ENCODE peak calls at places on chromosomes 4 and X, in six cellular contexts. K is CD8-positive, alpha-beta memory T cell; D is MM.1S; Y is heart left ventricle; C is aorta; I is A549. E is an unnamed sample.

GRCh38 chr4:150943831-150944230 is 71.3 kb downstream of the LRBA start:
- DNase-seq in I (no peak), C (no peak), Y (no peak), K (no peak), D (no peak), E (no peak)

GRCh38 chr4:169540774-169541173 is 71.6 kb downstream of the NEK1 start:
- DNase-seq in C (no peak), Y (no peak), I (no peak), D (no peak), K (no peak), E (no peak)

GRCh38 chr4:127667772-127668171 is 35.0 kb downstream of the INTU start:
- DNase-seq in K (no peak), I (no peak), C (no peak), D (no peak), Y (no peak), E (no peak)

GRCh38 chr4:40306203-40306602 is 28.9 kb upstream of the CHRNA9 start:
- DNase-seq in C (no peak), Y (no peak), I (no peak), K (no peak), D (no peak), E (no peak)

GRCh38 chr4:78767350-78767749 is 8.8 kb upstream of the BMP2K start:
- DNase-seq in C (no peak), D (peak; percentile 67), K (no peak), I (no peak), Y (no peak), E (no peak)

GRCh38 chr4:31601793-31602192 is 881.6 kb downstream of the PCDH7 start:
- DNase-seq in C (no peak), D (peak; percentile 49), Y (no peak), I (no peak), K (no peak), E (no peak)

GRCh38 chr4:82586055-82586454 is 24.3 kb upstream of the TMEM150C start:
- DNase-seq in I (no peak), Y (no peak), C (no peak), K (no peak), D (no peak), E (no peak)

GRCh38 chr4:24966076-24966475 is 53.2 kb upstream of the CCDC149 start:
- DNase-seq in I (no peak), D (no peak), Y (no peak), K (no peak), C (no peak), E (no peak)

GRCh38 chr4:105622269-105622668 is 69.8 kb downstream of the ARHGEF38 start:
- DNase-seq in D (no peak), Y (peak; percentile 27), C (no peak), I (no peak), K (no peak), E (no peak)

GRCh38 chrX:136850441-136851175 is 29.9 kb downstream of the RBMX start:
- DNase-seq in Y (no peak), K (no peak), I (no peak), C (no peak), D (no peak), E (no peak)

GRCh38 chr4:102620697-102621497 is 119.7 kb downstream of the NFKB1 start:
- DNase-seq in D (peak; percentile 76), Y (no peak), K (no peak), I (peak; percentile 62), C (no peak), E (peak; percentile 38)

GRCh38 chrX:103254171-103254824 is 657 bp downstream of the TCEAL8 start:
- DNase-seq in D (peak; percentile 37), Y (peak; percentile 48), C (no peak), K (peak; percentile 22), I (no peak), E (no peak)

GRCh38 chr4:125115476-125115875 is 199.3 kb upstream of the FAT4 start:
- DNase-seq in I (no peak), C (no peak), D (no peak), K (no peak), Y (no peak), E (no peak)

GRCh38 chrX:21438792-21439191 is 64.6 kb downstream of the CNKSR2 start:
- DNase-seq in I (no peak), C (no peak), Y (no peak), K (no peak), D (peak; percentile 44), E (no peak)

GRCh38 chr4:186623546-186623945 is 68.2 kb upstream of the MTNR1A start:
- DNase-seq in I (no peak), Y (no peak), C (no peak), K (no peak), D (no peak), E (no peak)

GRCh38 chr4:176563591-176563990 is 229.1 kb downstream of the VEGFC start:
- DNase-seq in I (no peak), C (no peak), D (no peak), K (no peak), Y (no peak), E (no peak)

GRCh38 chr4:84677093-84677492 is 94.2 kb downstream of the CDS1 start:
- DNase-seq in K (no peak), I (no peak), Y (no peak), D (no peak), C (no peak), E (no peak)

GRCh38 chr4:139438141-139438540 is 15.8 kb upstream of the RAB33B start:
- DNase-seq in I (no peak), D (no peak), Y (no peak), C (no peak), K (no peak), E (no peak)

GRCh38 chr4:183873389-183874185 is 31.5 kb upstream of the STOX2 start:
- DNase-seq in Y (no peak), I (no peak), D (no peak), K (no peak), C (no peak), E (no peak)

GRCh38 chr4:52956691-52957090 is 94.6 kb downstream of the RASL11B start:
- DNase-seq in Y (no peak), C (no peak), K (no peak), I (no peak), D (no peak), E (no peak)

GRCh38 chr4:99824070-99824599 is 7.5 kb downstream of the DAPP1 start:
- DNase-seq in K (no peak), C (no peak), D (no peak), Y (no peak), I (no peak), E (no peak)

GRCh38 chr4:98474408-98474844 is 184.0 kb downstream of the TSPAN5 start:
- DNase-seq in C (no peak), Y (no peak), K (no peak), I (no peak), D (no peak), E (peak; percentile 62)

GRCh38 chr4:7342581-7343352 is 92.0 kb downstream of the PSAPL1 start:
- DNase-seq in I (no peak), K (no peak), Y (no peak), D (no peak), C (peak; percentile 64), E (no peak)

GRCh38 chrX:12898073-12898472 is 8.3 kb upstream of the TLR8 start:
- DNase-seq in I (no peak), Y (no peak), C (no peak), D (no peak), K (no peak), E (no peak)

GRCh38 chr4:21136231-21136630 is 436.0 kb downstream of the PACRGL start:
- DNase-seq in D (no peak), Y (no peak), C (no peak), K (no peak), I (no peak), E (no peak)

GRCh38 chr4:96742332-96743014 is 902.6 kb downstream of the PDHA2 start:
- DNase-seq in C (peak; percentile 72), Y (no peak), I (no peak), D (no peak), K (no peak), E (no peak)

GRCh38 chr4:3046149-3046548 is 28.2 kb downstream of the HTT-AS start:
- DNase-seq in Y (no peak), K (no peak), D (peak; percentile 90), I (no peak), C (no peak), E (no peak)

GRCh38 chr4:181823645-181824044 is 419.6 kb upstream of the TENM3 start:
- DNase-seq in Y (no peak), K (no peak), C (no peak), D (no peak), I (no peak), E (no peak)

GRCh38 chr4:162274354-162274753 is 110.6 kb upstream of the FSTL5 start:
- DNase-seq in D (peak; percentile 43), K (no peak), C (no peak), I (no peak), Y (peak; percentile 28), E (no peak)

GRCh38 chr4:165328708-165329107 is 1.2 kb downstream of the MSMO1 start:
- DNase-seq in C (no peak), D (no peak), Y (no peak), K (no peak), I (no peak), E (no peak)

DNA sequence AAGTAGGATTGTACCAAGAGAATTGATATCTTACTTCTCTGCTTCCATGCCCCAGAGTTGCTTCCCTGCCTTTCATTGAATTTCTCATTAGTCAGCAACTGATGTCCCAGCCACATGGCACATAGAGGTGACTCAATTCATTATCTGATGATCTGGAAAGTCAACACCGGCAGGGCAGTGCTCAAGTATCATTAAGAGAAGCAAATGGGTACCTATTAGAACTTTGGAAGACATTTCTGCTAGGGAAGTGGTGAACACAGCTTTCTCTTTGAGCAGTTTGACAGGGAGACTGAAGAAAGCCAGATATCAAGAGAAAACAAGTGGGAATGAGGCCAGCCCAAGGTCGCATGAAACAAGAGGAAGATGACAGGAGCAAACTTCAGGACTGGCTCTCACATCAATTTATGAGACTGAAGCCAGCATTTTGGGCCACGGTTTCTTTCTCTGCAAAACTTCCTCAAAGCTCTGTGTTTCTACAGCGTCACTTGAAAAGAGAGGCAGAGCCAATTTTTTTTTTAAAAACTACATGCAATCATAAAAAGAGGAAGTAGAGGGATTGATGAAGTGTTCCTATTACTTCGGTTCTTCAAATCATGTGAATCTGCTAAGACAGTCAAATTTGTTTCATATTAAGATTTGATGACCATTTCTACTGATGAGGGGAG is 108.3 kb upstream of the RPS6KA3 start:
- DNase-seq in K (no peak), C (no peak), Y (no peak), I (no peak), D (no peak), E (no peak)
- H3K27ac ChIP-seq in K (no peak overlapping the region), C (no peak overlapping the region), Y (peak overlapping the region; percentile 30), I (peak overlapping the region; percentile 47), D (no peak overlapping the region), E (no peak overlapping the region)

GRCh38 chrX:47585273-47585672 is 3.0 kb downstream of the TIMP1 start:
- DNase-seq in D (no peak), C (no peak), I (no peak), K (no peak), Y (no peak), E (no peak)
- H3K9me3 ChIP-seq in D (no peaks in the 10 kb centered on the region), C (no peaks in the 10 kb centered on the region), I (no peaks in the 10 kb centered on the region), K (no peaks in the 10 kb centered on the region), Y (no peaks in the 10 kb centered on the region), E (no peaks in the 10 kb centered on the region)

DNA sequence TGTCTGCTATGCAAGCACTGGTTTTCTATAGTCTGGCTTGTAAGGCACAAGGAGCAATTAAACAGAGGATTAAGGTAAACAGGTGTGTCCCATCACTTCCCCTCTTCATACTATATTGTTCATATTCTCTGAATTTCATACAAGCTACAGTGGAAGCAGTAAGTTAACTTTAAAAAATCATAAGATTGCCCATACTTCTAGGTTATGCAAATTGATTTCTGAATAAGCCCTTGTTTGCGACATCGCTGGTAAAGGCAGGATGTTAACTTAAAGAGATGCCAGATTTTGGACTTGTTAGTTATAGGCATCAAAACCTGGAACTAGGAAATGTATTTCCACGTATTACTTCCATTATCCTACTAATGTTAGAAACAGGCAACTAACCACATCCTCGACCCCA is 1.0 kb upstream of the TMEM131L start:
- DNase-seq in D (no peak), Y (no peak), C (no peak), K (no peak), I (no peak), E (no peak)
- H3K27ac ChIP-seq in D (no peak overlapping the region), Y (peak overlapping the region; percentile 90), C (no peak overlapping the region), K (peak overlapping the region; percentile 53), I (peak overlapping the region; percentile 96), E (no peak overlapping the region)

GRCh38 chr4:1403177-1403583 is 3.1 kb downstream of the NKX1-1 start:
- DNase-seq in Y (no peak), D (no peak), C (no peak), I (no peak), K (no peak), E (no peak)
- H3K9me3 ChIP-seq in Y (no peaks in the 10 kb centered on the region), D (no peaks in the 10 kb centered on the region), C (no peaks in the 10 kb centered on the region), I (no peaks in the 10 kb centered on the region), K (no peaks in the 10 kb centered on the region), E (peaks cover 19% of the 10 kb centered on the region)

E was measured in AG04450.